ENCODE peak calls at places on chromosomes 2 and 18, in four cellular contexts. K is fibroblast of the aortic adventitia, V is WERI-Rb-1, Q is gastrocnemius medialis. Z is an unnamed sample.

GRCh38 chr2:112290638-112291037 is 15.2 kb downstream of the ZC3H6 start:
- DNase-seq in K (no peak), V (no peak), Q (no peak), Z (no peak)

GRCh38 chr2:5482929-5483331 is 209.3 kb upstream of the SOX11 start:
- DNase-seq in V (no peak), Q (no peak), K (no peak), Z (no peak)

GRCh38 chr2:217794133-217794986 is 208.4 kb downstream of the TNS1 start:
- DNase-seq in Q (no peak), V (no peak), K (no peak), Z (peak)

GRCh38 chr2:234403074-234403473 is 93.8 kb downstream of the ARL4C start:
- DNase-seq in V (no peak), K (peak), Q (no peak), Z (no peak)

GRCh38 chr18:67733094-67733493 is 216.6 kb upstream of the DSEL start:
- DNase-seq in Q (no peak), K (peak), V (no peak), Z (no peak)

GRCh38 chr2:62036229-62036628 is 130.8 kb downstream of the COMMD1 start:
- DNase-seq in V (no peak), Q (no peak), K (no peak), Z (no peak)

GRCh38 chr2:72603481-72603880 is 222.4 kb downstream of the EXOC6B start:
- DNase-seq in Q (no peak), K (peak), V (no peak), Z (no peak)

GRCh38 chr2:58237741-58238140 is 3.4 kb downstream of the FANCL start:
- DNase-seq in K (no peak), Q (no peak), V (no peak), Z (no peak)

GRCh38 chr2:30979822-30980245 is 158.4 kb downstream of the GALNT14 start:
- DNase-seq in Q (peak), K (peak), V (no peak), Z (no peak)

GRCh38 chr2:85997016-85997970 is 108.4 kb downstream of the POLR1A start:
- DNase-seq in K (peak), Q (peak), V (no peak), Z (no peak)

GRCh38 chr2:210586381-210586780 is 30.0 kb downstream of the CPS1 start:
- DNase-seq in Q (no peak), K (peak), V (no peak), Z (no peak)

GRCh38 chr2:28972778-28973335 is 8.2 kb upstream of the TOGARAM2 start:
- DNase-seq in K (no peak), Q (no peak), V (no peak), Z (no peak)

GRCh38 chr2:111701266-111701665 is 182.7 kb downstream of the ANAPC1 start:
- DNase-seq in K (no peak), Q (no peak), V (no peak), Z (no peak)

GRCh38 chr2:148814853-148815419 is 60.1 kb upstream of the KIF5C start:
- DNase-seq in K (peak), V (no peak), Q (no peak), Z (no peak)

GRCh38 chr2:128441341-128442052 is 122.8 kb upstream of the HS6ST1 start:
- DNase-seq in V (no peak), Q (no peak), K (no peak), Z (no peak)

GRCh38 chr2:135227386-135227785 is 175.3 kb downstream of the RAB3GAP1 start:
- DNase-seq in V (no peak), K (peak), Q (no peak), Z (no peak)

GRCh38 chr2:189057316-189057715 is 83.1 kb downstream of the COL3A1 start:
- DNase-seq in V (no peak), K (no peak), Q (no peak), Z (no peak)

GRCh38 chr2:29162204-29162928 is 47.2 kb downstream of the CLIP4 start:
- DNase-seq in V (no peak), Q (no peak), K (no peak), Z (no peak)

GRCh38 chr2:232634319-232635150 is 1.1 kb downstream of the EFHD1 start:
- DNase-seq in V (no peak), K (no peak), Q (no peak), Z (no peak)

GRCh38 chr2:133422946-133423345 is 145.3 kb downstream of the NCKAP5 start:
- DNase-seq in Q (no peak), K (peak), V (no peak), Z (no peak)

GRCh38 chr2:135792401-135793152 is 44.4 kb downstream of the LCT start:
- DNase-seq in K (no peak), Q (no peak), V (no peak), Z (no peak)

GRCh38 chr2:168432565-168433186 is 23.4 kb upstream of the CERS6 start:
- DNase-seq in K (no peak), Q (no peak), V (no peak), Z (no peak)

GRCh38 chr2:10885479-10885863 is 26.3 kb upstream of the KCNF1 start:
- DNase-seq in Q (no peak), K (no peak), V (no peak), Z (no peak)

GRCh38 chr18:2906522-2907458 is 60.0 kb downstream of the EMILIN2 start:
- DNase-seq in V (no peak), K (no peak), Q (no peak), Z (peak)

GRCh38 chr18:55090566-55091187 is 131.4 kb upstream of the CCDC68 start:
- DNase-seq in K (peak), V (no peak), Q (no peak), Z (no peak)

GRCh38 chr2:121155502-121156056 is 129.4 kb downstream of the TFCP2L1 start:
- DNase-seq in V (no peak), Q (no peak), K (no peak), Z (no peak)

GRCh38 chr18:72985686-72986085 is 117.9 kb upstream of the NETO1 start:
- DNase-seq in Q (no peak), K (no peak), V (no peak), Z (no peak)

GRCh38 chr18:56139372-56139771 is 499.0 kb downstream of the TXNL1 start:
- DNase-seq in K (no peak), Q (no peak), V (no peak), Z (no peak)

GRCh38 chr2:54053830-54054229 is 61.6 kb upstream of the ACYP2 start:
- DNase-seq in V (no peak), Q (no peak), K (no peak), Z (no peak)

GRCh38 chr2:84779781-84780180 is 101.1 kb downstream of the TRABD2A start:
- DNase-seq in K (no peak), Q (no peak), V (no peak), Z (no peak)

GRCh38 chr2:235703711-235704295 is 210.0 kb downstream of the AGAP1 start:
- DNase-seq in Q (no peak), K (no peak), V (peak), Z (no peak)

GRCh38 chr2:229591611-229592010 is 122.7 kb downstream of the DNER start:
- DNase-seq in Q (no peak), K (no peak), V (no peak), Z (no peak)

GRCh38 chr2:113291191-113291590 is 12.5 kb upstream of the PAX8 start:
- DNase-seq in K (no peak), Q (no peak), V (no peak), Z (no peak)

GRCh38 chr2:233426619-233427342 is 72.5 kb downstream of the DGKD start:
- DNase-seq in K (peak), V (no peak), Q (peak), Z (no peak)

GRCh38 chr2:37142546-37142945 is 14.2 kb downstream of the EIF2AK2 start:
- DNase-seq in K (no peak), V (no peak), Q (no peak), Z (no peak)
- TF ChIP-seq CTCF in K (no peak), V (no peak), Q (no peak), Z (no peak)

GRCh38 chr2:224999784-225000183 is 42.5 kb downstream of the DOCK10 start:
- DNase-seq in V (no peak), Q (no peak), K (peak), Z (no peak)

GRCh38 chr2:224997802-224998201 is 44.5 kb downstream of the DOCK10 start:
- DNase-seq in V (no peak), K (no peak), Q (no peak), Z (no peak)

GRCh38 chr2:225004531-225004930 is 37.7 kb downstream of the DOCK10 start:
- DNase-seq in Q (no peak), K (peak), V (no peak), Z (no peak)

GRCh38 chr2:225002656-225003045 is 39.6 kb downstream of the DOCK10 start:
- DNase-seq in Q (no peak), V (no peak), K (no peak), Z (no peak)

DNA sequence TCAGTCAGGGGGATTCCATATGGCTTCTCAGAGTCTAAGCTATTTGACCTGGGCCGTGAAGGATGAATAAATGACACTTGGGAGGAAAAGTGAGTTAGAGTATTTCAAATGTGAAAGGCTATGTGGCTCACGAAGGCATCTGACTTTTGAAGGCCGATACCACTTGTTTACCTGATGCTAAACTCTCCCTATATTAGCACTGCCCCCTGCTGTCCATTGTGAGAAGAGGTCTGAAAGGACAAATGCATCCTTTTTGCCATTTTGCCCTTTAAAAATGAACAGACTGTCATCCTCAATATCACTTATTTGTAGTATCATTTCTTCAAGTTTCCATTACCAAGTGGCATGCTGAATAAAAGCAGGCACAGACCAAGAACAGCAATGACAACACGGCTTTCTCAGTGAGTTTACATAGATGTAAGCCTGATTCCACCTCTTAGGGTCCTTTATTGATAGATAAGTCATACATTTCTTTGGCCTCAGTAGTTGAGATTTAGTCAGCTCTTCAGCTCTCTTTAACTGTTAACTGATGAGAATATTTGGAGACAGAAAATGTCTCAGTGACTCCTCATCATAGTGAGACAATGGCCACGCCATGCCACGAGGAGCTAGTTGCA is 40.1 kb downstream of the DOCK10 start:
- DNase-seq in Q (peak), V (peak), K (peak), Z (peak)
- TF ChIP-seq CTCF in Q (peak), V (peak), K (peak), Z (peak)

DNA sequence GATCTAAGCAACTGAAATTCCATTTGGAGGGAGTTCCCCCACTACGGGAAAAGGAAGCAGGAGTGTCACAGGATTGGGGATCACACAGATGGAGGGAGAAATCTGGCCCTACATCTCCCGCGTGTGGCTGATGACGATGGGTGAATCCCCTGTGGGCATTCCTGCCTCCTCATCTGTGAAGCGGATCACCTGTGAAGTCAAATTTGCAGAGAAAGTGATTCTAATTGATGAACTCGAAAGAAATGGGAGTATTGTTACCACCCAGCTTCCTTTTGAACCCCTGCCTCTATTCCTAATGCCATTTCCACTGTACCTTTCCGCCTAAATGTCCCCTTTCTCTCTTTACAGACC is 92.0 kb downstream of the CMPK2 start:
- DNase-seq in V (no peak), Q (no peak), K (no peak), Z (no peak)
- TF ChIP-seq CTCF in V (no peak), Q (no peak), K (no peak), Z (no peak)

GRCh38 chr2:101518470-101519172 is 43.7 kb upstream of the RFX8 start:
- DNase-seq in V (peak), K (peak), Q (peak), Z (no peak)
- TF ChIP-seq CTCF in V (peak), K (peak), Q (peak), Z (no peak)

GRCh38 chr2:38076250-38076709 is 329 bp upstream of the CYP1B1 start:
- DNase-seq in V (peak), Q (peak), K (peak), Z (peak)
- TF ChIP-seq CTCF in V (no peak), Q (peak), K (no peak), Z (peak)

DNA sequence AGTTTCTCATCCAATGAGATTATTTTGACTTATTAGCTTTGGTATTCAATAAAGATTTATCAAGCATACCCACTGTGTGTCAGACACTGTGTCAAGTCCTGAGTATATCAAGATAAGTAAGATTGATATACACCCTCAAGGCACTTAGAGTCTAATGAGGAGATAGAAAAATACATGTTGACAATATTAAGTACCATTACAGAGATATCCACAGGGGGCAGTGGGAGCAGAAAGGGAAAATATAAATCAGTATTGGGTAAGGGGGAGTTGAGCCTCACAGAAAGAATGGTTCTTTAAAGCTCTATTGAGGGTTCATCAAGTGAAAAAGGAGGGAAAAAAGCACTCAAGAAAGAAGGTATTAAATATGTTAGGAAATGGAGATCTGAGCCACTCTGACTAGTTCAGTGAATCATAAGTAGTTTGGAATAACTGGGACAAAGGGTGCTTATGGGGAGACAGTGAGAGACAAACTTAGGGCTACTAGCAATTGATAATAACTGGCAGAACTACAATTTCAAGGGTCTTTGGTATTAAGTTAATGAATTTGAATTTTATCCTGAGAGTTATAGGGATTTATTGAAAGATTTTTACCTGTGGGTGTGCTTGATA is 45.5 kb upstream of the SLC8A1 start:
- DNase-seq in V (no peak), Q (no peak), K (no peak), Z (no peak)
- TF ChIP-seq CTCF in V (no peak), Q (no peak), K (peak), Z (no peak)

DNA sequence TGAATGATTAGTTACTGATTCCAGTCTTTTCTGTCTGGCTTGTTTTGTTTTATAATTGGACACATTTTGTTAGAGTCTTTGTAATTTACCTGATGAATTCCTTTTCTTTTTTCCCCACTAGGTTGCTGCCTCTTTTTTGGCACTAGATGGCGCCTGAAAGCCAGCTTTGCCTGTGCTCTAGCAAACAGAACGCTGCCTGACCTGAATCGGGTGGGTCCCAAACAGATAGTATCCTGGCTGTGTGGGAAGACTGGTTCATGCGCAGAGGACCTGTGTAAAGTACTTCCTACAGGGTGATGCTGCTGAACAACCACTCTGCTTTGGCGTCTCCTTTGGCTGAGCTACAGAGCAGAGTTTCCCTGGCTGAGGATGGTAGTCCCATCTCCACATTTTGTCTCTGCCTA is 288.2 kb downstream of the IKZF2 start:
- DNase-seq in V (peak), Q (no peak), K (peak), Z (peak)
- TF ChIP-seq CTCF in V (peak), Q (peak), K (peak), Z (peak)

DNA sequence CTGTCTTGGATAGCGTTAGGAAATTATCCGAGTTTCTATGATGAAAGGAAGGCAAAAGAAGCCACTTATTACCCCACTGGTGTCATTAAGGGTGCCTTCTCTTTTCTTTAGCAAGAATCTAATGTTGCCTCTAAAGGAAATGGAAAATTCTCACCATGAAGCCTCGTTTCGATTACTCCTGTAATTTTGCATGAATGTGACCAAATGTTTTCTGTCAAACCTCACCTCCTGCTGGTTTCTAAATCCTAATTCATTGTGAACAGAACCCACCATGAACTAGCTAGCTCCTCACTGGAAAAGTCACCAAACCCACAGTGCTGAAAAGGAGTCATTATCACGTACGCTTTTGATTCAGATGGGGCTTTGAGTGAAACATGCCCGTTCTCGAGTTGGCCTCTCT is 119.9 kb downstream of the COPS8 start:
- DNase-seq in Q (no peak), K (no peak), V (no peak), Z (no peak)
- TF ChIP-seq CTCF in Q (no peak), K (no peak), V (no peak), Z (no peak)

DNA sequence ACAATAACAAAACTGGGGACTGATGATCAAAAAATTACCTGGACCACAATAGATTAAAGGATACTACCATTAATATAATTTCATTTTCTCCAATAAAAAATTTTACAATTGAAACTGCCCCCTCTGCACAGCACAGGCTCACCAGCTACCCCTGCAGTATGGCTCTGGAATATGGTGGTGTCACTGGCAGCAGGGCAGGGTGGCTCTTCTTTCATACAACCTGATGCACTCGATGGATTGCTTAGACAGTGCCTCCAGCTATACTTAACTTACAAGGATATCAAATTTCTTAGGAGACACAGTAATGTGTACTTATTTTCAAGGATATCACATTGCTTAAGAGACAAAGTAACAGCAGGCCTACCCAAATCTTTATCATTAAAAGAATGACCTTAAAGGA is 124.0 kb downstream of the PRELID3A start:
- DNase-seq in K (no peak), V (no peak), Q (no peak), Z (no peak)
- TF ChIP-seq CTCF in K (no peak), V (peak), Q (no peak), Z (no peak)

GRCh38 chr2:166516712-166517303 is 22.8 kb upstream of the SCN7A start:
- DNase-seq in K (peak), Q (no peak), V (peak), Z (no peak)
- TF ChIP-seq CTCF in K (peak), Q (peak), V (peak), Z (peak)